ENCODE peak calls at places on chromosomes 2 and 18, in ten cellular contexts. One of them, this sample, is unnamed.

GRCh38 chr2:212328129-212328528 is 210.5 kb downstream of the ERBB4 start:
- DNase-seq in RCC 7860: no peak
- DNase-seq in neural crest cell: no peak
- DNase-seq in NCI-H2029: no peak
- DNase-seq in M059J: peak
- DNase-seq in right cardiac atrium: no peak
- DNase-seq in T follicular helper cell: no peak
- DNase-seq in activated CD8-positive, alpha-beta memory T cell treated with anti-CD3 and anti-CD28 coated beads for 24 hours: no peak
- DNase-seq in mesendoderm: no peak
- DNase-seq in left cardiac atrium: no peak
- DNase-seq in this sample: no peak

GRCh38 chr2:170176212-170176611 is 1.7 kb upstream of the MYO3B start:
- DNase-seq in neural crest cell: no peak
- DNase-seq in right cardiac atrium: no peak
- DNase-seq in mesendoderm: peak
- DNase-seq in M059J: no peak
- DNase-seq in RCC 7860: no peak
- DNase-seq in left cardiac atrium: no peak
- DNase-seq in NCI-H2029: no peak
- DNase-seq in T follicular helper cell: no peak
- DNase-seq in activated CD8-positive, alpha-beta memory T cell treated with anti-CD3 and anti-CD28 coated beads for 24 hours: no peak
- DNase-seq in this sample: no peak

GRCh38 chr2:137968477-137969417 is 4.5 kb downstream of the HNMT start:
- DNase-seq in T follicular helper cell: no peak
- DNase-seq in RCC 7860: no peak
- DNase-seq in activated CD8-positive, alpha-beta memory T cell treated with anti-CD3 and anti-CD28 coated beads for 24 hours: no peak
- DNase-seq in left cardiac atrium: no peak
- DNase-seq in mesendoderm: no peak
- DNase-seq in M059J: no peak
- DNase-seq in neural crest cell: no peak
- DNase-seq in NCI-H2029: no peak
- DNase-seq in right cardiac atrium: no peak
- DNase-seq in this sample: no peak

GRCh38 chr18:31679133-31679731 is 5.1 kb downstream of the B4GALT6 start:
- DNase-seq in mesendoderm: no peak
- DNase-seq in left cardiac atrium: no peak
- DNase-seq in M059J: peak
- DNase-seq in T follicular helper cell: no peak
- DNase-seq in NCI-H2029: no peak
- DNase-seq in RCC 7860: peak
- DNase-seq in neural crest cell: no peak
- DNase-seq in activated CD8-positive, alpha-beta memory T cell treated with anti-CD3 and anti-CD28 coated beads for 24 hours: no peak
- DNase-seq in right cardiac atrium: no peak
- DNase-seq in this sample: no peak

GRCh38 chr2:236972491-236973379 is 113.0 kb upstream of the COPS8 start:
- DNase-seq in mesendoderm: peak
- DNase-seq in neural crest cell: no peak
- DNase-seq in right cardiac atrium: peak
- DNase-seq in T follicular helper cell: no peak
- DNase-seq in M059J: peak
- DNase-seq in left cardiac atrium: peak
- DNase-seq in RCC 7860: peak
- DNase-seq in activated CD8-positive, alpha-beta memory T cell treated with anti-CD3 and anti-CD28 coated beads for 24 hours: peak
- DNase-seq in NCI-H2029: peak
- DNase-seq in this sample: peak

GRCh38 chr2:218438601-218439000 is 19.7 kb downstream of the VIL1 start:
- DNase-seq in RCC 7860: no peak
- DNase-seq in T follicular helper cell: no peak
- DNase-seq in NCI-H2029: no peak
- DNase-seq in right cardiac atrium: no peak
- DNase-seq in neural crest cell: no peak
- DNase-seq in left cardiac atrium: no peak
- DNase-seq in M059J: no peak
- DNase-seq in activated CD8-positive, alpha-beta memory T cell treated with anti-CD3 and anti-CD28 coated beads for 24 hours: no peak
- DNase-seq in mesendoderm: no peak
- DNase-seq in this sample: no peak

GRCh38 chr2:96407041-96407918 is 71.7 kb downstream of the NCAPH start:
- DNase-seq in neural crest cell: peak
- DNase-seq in activated CD8-positive, alpha-beta memory T cell treated with anti-CD3 and anti-CD28 coated beads for 24 hours: peak
- DNase-seq in T follicular helper cell: peak
- DNase-seq in left cardiac atrium: peak
- DNase-seq in RCC 7860: peak
- DNase-seq in right cardiac atrium: peak
- DNase-seq in mesendoderm: peak
- DNase-seq in NCI-H2029: no peak
- DNase-seq in M059J: peak
- DNase-seq in this sample: peak

GRCh38 chr2:72963423-72964145 is 46.3 kb downstream of the EMX1 start:
- DNase-seq in RCC 7860: no peak
- DNase-seq in neural crest cell: no peak
- DNase-seq in activated CD8-positive, alpha-beta memory T cell treated with anti-CD3 and anti-CD28 coated beads for 24 hours: no peak
- DNase-seq in left cardiac atrium: no peak
- DNase-seq in mesendoderm: peak
- DNase-seq in M059J: no peak
- DNase-seq in NCI-H2029: no peak
- DNase-seq in right cardiac atrium: no peak
- DNase-seq in T follicular helper cell: no peak
- DNase-seq in this sample: no peak

GRCh38 chr2:119137502-119137901 is 21.0 kb downstream of the C1QL2 start:
- DNase-seq in activated CD8-positive, alpha-beta memory T cell treated with anti-CD3 and anti-CD28 coated beads for 24 hours: no peak
- DNase-seq in right cardiac atrium: no peak
- DNase-seq in RCC 7860: no peak
- DNase-seq in neural crest cell: no peak
- DNase-seq in M059J: no peak
- DNase-seq in left cardiac atrium: no peak
- DNase-seq in T follicular helper cell: no peak
- DNase-seq in mesendoderm: no peak
- DNase-seq in NCI-H2029: no peak
- DNase-seq in this sample: no peak

GRCh38 chr2:188983427-188984101 is 9.4 kb downstream of the COL3A1 start:
- DNase-seq in NCI-H2029: no peak
- DNase-seq in mesendoderm: peak
- DNase-seq in left cardiac atrium: no peak
- DNase-seq in neural crest cell: no peak
- DNase-seq in T follicular helper cell: no peak
- DNase-seq in right cardiac atrium: no peak
- DNase-seq in RCC 7860: no peak
- DNase-seq in M059J: peak
- DNase-seq in activated CD8-positive, alpha-beta memory T cell treated with anti-CD3 and anti-CD28 coated beads for 24 hours: no peak
- DNase-seq in this sample: no peak

GRCh38 chr2:223760838-223761502 is 76.4 kb downstream of the AP1S3 start:
- DNase-seq in activated CD8-positive, alpha-beta memory T cell treated with anti-CD3 and anti-CD28 coated beads for 24 hours: peak
- DNase-seq in mesendoderm: peak
- DNase-seq in NCI-H2029: no peak
- DNase-seq in M059J: peak
- DNase-seq in left cardiac atrium: no peak
- DNase-seq in RCC 7860: peak
- DNase-seq in T follicular helper cell: no peak
- DNase-seq in right cardiac atrium: no peak
- DNase-seq in neural crest cell: no peak
- DNase-seq in this sample: no peak

GRCh38 chr18:75141734-75142133 is 67.2 kb downstream of the PTGR3 start:
- DNase-seq in neural crest cell: no peak
- DNase-seq in mesendoderm: no peak
- DNase-seq in left cardiac atrium: no peak
- DNase-seq in right cardiac atrium: no peak
- DNase-seq in M059J: no peak
- DNase-seq in T follicular helper cell: no peak
- DNase-seq in NCI-H2029: no peak
- DNase-seq in RCC 7860: no peak
- DNase-seq in activated CD8-positive, alpha-beta memory T cell treated with anti-CD3 and anti-CD28 coated beads for 24 hours: peak
- DNase-seq in this sample: peak

GRCh38 chr2:71683070-71683469 is 229.7 kb downstream of the DYSF start:
- DNase-seq in RCC 7860: no peak
- DNase-seq in M059J: no peak
- DNase-seq in T follicular helper cell: no peak
- DNase-seq in mesendoderm: no peak
- DNase-seq in right cardiac atrium: no peak
- DNase-seq in neural crest cell: no peak
- DNase-seq in NCI-H2029: peak
- DNase-seq in activated CD8-positive, alpha-beta memory T cell treated with anti-CD3 and anti-CD28 coated beads for 24 hours: no peak
- DNase-seq in left cardiac atrium: no peak
- DNase-seq in this sample: no peak

GRCh38 chr2:62303818-62304217 is 107.9 kb downstream of the B3GNT2 start:
- DNase-seq in NCI-H2029: no peak
- DNase-seq in activated CD8-positive, alpha-beta memory T cell treated with anti-CD3 and anti-CD28 coated beads for 24 hours: no peak
- DNase-seq in neural crest cell: no peak
- DNase-seq in left cardiac atrium: no peak
- DNase-seq in mesendoderm: no peak
- DNase-seq in right cardiac atrium: no peak
- DNase-seq in M059J: no peak
- DNase-seq in RCC 7860: no peak
- DNase-seq in T follicular helper cell: no peak
- DNase-seq in this sample: no peak

GRCh38 chr2:85755122-85756027 is 1.6 kb downstream of the ATOH8 start:
- DNase-seq in right cardiac atrium: no peak
- DNase-seq in T follicular helper cell: no peak
- DNase-seq in M059J: no peak
- DNase-seq in RCC 7860: no peak
- DNase-seq in NCI-H2029: no peak
- DNase-seq in activated CD8-positive, alpha-beta memory T cell treated with anti-CD3 and anti-CD28 coated beads for 24 hours: peak
- DNase-seq in mesendoderm: no peak
- DNase-seq in neural crest cell: no peak
- DNase-seq in left cardiac atrium: no peak
- DNase-seq in this sample: no peak

GRCh38 chr2:102522890-102523289 is 49.9 kb downstream of the SLC9A4 start:
- DNase-seq in activated CD8-positive, alpha-beta memory T cell treated with anti-CD3 and anti-CD28 coated beads for 24 hours: no peak
- DNase-seq in RCC 7860: no peak
- DNase-seq in NCI-H2029: no peak
- DNase-seq in left cardiac atrium: no peak
- DNase-seq in T follicular helper cell: no peak
- DNase-seq in M059J: no peak
- DNase-seq in neural crest cell: no peak
- DNase-seq in right cardiac atrium: no peak
- DNase-seq in mesendoderm: no peak
- DNase-seq in this sample: no peak

GRCh38 chr2:216657086-216657855 is 24.1 kb downstream of the IGFBP2 start:
- DNase-seq in left cardiac atrium: no peak
- DNase-seq in NCI-H2029: no peak
- DNase-seq in right cardiac atrium: no peak
- DNase-seq in mesendoderm: no peak
- DNase-seq in T follicular helper cell: no peak
- DNase-seq in activated CD8-positive, alpha-beta memory T cell treated with anti-CD3 and anti-CD28 coated beads for 24 hours: no peak
- DNase-seq in M059J: no peak
- DNase-seq in neural crest cell: no peak
- DNase-seq in RCC 7860: no peak
- DNase-seq in this sample: no peak